ENCODE peak calls at places on chromosomes 3 and 15, in six cellular contexts. W, N, I, P, J and Q are unnamed samples. For H3K27me3, the result is how much of the 10 kb centered on the place peaks cover.

GRCh38 chr3:152073267-152073666 is 195.5 kb upstream of the MBNL1 start:
- DNase-seq in N (no peak), I (no peak), W (no peak), J (no peak), P (no peak), Q (no peak)

GRCh38 chr15:69980311-69981059 is 117.2 kb downstream of the TLE3 start:
- DNase-seq in J (no peak), I (no peak), W (no peak), P (no peak), N (no peak), Q (peak)

GRCh38 chr15:63250312-63250965 is 27.0 kb upstream of the APH1B start:
- DNase-seq in N (no peak), P (no peak), W (no peak), J (no peak), I (no peak), Q (no peak)

GRCh38 chr15:98939311-98940080 is 68.1 kb downstream of the PGPEP1L start:
- DNase-seq in P (no peak), I (no peak), N (no peak), W (no peak), J (no peak), Q (no peak)

GRCh38 chr3:184717608-184717995 is 5.7 kb upstream of the MAGEF1 start:
- DNase-seq in W (no peak), P (no peak), N (no peak), I (peak), J (no peak), Q (no peak)

GRCh38 chr3:29441020-29441324 is 160.1 kb downstream of the RBMS3 start:
- DNase-seq in P (no peak), W (no peak), J (no peak), N (no peak), I (no peak), Q (no peak)

GRCh38 chr15:33132722-33133345 is 61.7 kb downstream of the FMN1 start:
- DNase-seq in W (no peak), J (no peak), N (peak), I (no peak), P (peak), Q (no peak)

GRCh38 chr15:85620321-85621044 is 174.2 kb downstream of the KLHL25 start:
- DNase-seq in J (no peak), P (no peak), N (no peak), I (no peak), W (peak), Q (no peak)

GRCh38 chr3:78988324-78988723 is 779.5 kb downstream of the ROBO1 start:
- DNase-seq in P (no peak), W (no peak), J (no peak), N (no peak), I (no peak), Q (no peak)

GRCh38 chr3:97958396-97958795 is 13.8 kb downstream of the RIOX2 start:
- DNase-seq in W (no peak), P (no peak), J (no peak), I (no peak), N (no peak), Q (no peak)

GRCh38 chr3:110383356-110383755 is 688.3 kb upstream of the NECTIN3 start:
- DNase-seq in N (no peak), J (no peak), I (no peak), P (no peak), W (no peak), Q (no peak)

GRCh38 chr3:12194209-12194608 is 35.5 kb upstream of the TIMP4 start:
- DNase-seq in I (no peak), W (no peak), P (no peak), N (no peak), J (no peak), Q (peak)

GRCh38 chr3:9793161-9793781 is 389 bp downstream of the ARPC4 start:
- DNase-seq in W (peak), N (no peak), I (no peak), P (no peak), J (no peak), Q (no peak)

GRCh38 chr3:39990532-39990931 is 181.1 kb downstream of the MYRIP start:
- DNase-seq in I (no peak), W (no peak), N (peak), J (no peak), P (peak), Q (no peak)

GRCh38 chr3:58988041-58988440 is 61.8 kb downstream of the CFAP20DC start:
- DNase-seq in W (no peak), P (no peak), I (no peak), N (no peak), J (no peak), Q (no peak)

GRCh38 chr3:143084856-143085731 is 34.5 kb upstream of the CHST2 start:
- DNase-seq in P (no peak), I (no peak), W (no peak), N (no peak), J (no peak), Q (peak)

GRCh38 chr3:112811150-112811884 is 35.3 kb downstream of the CD200R1L start:
- DNase-seq in W (peak), N (no peak), I (no peak), J (peak), P (no peak), Q (no peak)

GRCh38 chr15:90708516-90708915 is 8.6 kb upstream of the BLM start:
- DNase-seq in I (no peak), J (no peak), P (no peak), W (no peak), N (peak), Q (no peak)

GRCh38 chr15:90703455-90703854 is 13.7 kb upstream of the BLM start:
- DNase-seq in J (no peak), W (no peak), P (no peak), I (no peak), N (no peak), Q (no peak)

GRCh38 chr15:90709278-90709677 is 7.9 kb upstream of the BLM start:
- DNase-seq in P (no peak), J (no peak), N (no peak), I (no peak), W (no peak), Q (no peak)

GRCh38 chr15:90705212-90705611 is 11.9 kb upstream of the BLM start:
- DNase-seq in W (no peak), J (no peak), N (no peak), I (no peak), P (no peak), Q (no peak)

DNA sequence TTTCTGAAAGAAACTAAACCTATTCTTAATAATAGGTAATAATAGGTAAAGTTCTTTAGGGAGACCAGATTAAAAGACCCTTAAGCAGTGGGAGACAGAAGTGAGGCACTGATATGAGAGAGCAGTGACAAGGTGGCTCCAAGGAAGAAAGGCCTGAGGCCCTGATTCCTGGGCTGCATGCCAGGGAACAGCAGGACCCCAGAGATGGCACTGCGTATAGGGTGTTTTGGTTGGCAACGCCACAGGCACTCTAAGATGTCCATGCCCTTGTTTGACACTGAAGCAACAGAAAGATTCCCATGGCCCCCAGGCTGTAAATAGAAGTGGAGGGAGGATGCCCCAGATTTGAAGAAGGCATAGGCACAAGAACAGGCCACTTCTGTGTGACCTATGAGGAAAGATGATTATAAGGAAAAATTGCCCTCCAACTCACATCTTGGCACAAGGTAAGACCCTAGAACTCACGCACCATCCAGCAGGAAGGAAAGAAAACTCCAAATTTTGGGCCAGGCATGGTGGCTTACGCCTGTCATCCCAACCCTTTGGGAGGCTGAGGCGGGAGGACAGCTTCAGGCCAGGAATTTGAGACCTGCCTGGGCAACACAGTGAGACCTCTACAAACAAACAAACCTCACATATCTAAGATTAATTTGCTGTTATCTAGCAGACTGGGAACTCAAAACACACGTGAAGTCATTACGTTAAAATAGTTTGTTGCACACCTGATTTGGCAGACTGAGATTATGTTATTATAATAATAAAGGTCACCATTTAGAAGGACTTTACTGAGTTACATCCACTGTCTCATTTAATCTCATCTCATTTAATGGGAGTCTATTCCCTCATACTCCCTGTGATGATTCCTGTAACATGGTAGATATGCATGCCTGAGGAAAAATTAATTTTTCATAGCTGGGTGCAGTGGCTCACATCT is 10.5 kb upstream of the BLM start:
- DNase-seq in P (no peak), W (no peak), J (no peak), N (no peak), I (no peak), Q (no peak)
- H3K4me3 ChIP-seq in P (no peak), W (no peak), J (no peak), N (no peak), I (no peak), Q (no peak)

GRCh38 chr15:88141490-88141889 is 115.0 kb downstream of the NTRK3 start:
- DNase-seq in P (no peak), J (no peak), W (no peak), N (no peak), I (no peak), Q (no peak)
- TF ChIP-seq CTCF in P (no peak), J (no peak), W (no peak), N (no peak), I (no peak), Q (no peak)

DNA sequence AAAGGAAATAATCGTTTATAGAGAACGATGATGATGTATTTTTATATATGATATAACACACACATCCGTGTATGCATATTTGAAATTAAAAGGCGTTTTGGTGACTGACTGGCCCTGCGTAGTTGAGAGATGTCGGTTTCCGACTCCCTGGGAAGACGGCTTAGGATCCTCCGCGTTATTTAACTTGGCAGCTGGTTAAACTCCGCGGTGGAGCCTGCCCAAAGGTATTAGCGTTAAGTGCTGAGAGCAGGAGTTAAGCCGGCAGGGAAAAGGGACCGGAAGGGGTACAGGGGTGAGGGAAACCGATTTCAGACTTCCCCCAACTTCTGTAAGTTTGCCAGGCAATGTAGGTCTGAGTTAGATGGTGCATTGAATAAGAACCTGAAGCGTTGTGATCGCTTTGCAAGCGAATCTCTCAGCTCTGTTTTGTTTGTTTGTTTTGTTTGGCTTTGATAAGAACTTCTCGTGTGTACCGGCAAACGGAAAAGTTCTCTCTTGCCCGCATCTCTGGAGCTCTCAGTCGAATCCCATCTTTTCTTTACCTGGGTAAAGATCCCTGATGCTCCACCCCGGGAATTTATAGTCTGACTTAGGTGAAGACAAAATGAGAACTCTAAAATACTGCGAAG is 6.0 kb upstream of the FEZF2 start:
- DNase-seq in N (peak), I (no peak), W (no peak), J (no peak), P (no peak), Q (no peak)
- H3K27me3 ChIP-seq in N (under half), I (under half), W (half or more), J (under half), P (under half), Q (under half)

DNA sequence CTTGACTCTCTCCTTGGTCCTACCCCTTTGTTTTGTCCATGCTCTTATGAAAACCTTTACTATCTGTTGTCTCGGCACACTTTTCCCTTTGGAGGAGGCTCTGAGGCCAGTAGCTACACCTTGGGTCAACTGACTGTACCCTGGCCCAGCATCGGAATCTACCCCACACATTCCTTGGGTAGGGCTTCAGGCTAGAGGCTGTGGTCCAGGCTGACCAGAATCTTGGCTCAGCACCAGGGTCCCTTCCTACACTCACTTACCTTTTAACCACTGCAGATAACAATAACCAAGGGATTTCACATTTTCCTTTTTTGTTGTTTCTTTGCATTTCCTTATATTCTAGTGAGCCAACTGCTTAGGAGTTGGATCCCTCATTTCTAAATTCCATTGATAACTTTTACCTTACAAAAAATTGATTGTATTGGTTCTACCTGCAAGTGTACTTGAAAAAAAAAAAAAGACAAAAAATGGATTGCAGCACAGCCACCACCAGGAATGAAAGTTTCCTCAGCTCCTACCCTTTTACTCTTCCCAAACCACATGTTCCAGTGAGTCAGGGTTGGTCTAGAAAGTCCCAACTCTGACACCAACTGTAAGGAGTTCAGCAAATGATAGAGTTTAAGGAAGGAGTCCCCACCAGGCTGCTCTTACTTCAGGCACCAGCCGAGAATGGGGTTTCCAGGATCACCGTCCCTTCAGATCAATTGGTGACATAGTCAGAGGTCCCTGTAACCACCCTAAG is 95.6 kb downstream of the FBLN2 start:
- DNase-seq in J (no peak), N (no peak), I (no peak), P (no peak), W (no peak), Q (no peak)
- H3K4me3 ChIP-seq in J (no peak), N (no peak), I (no peak), P (no peak), W (no peak), Q (no peak)

GRCh38 chr3:127749787-127750225 is 72.5 kb downstream of the MGLL start:
- DNase-seq in P (no peak), N (no peak), J (no peak), W (no peak), I (no peak), Q (peak)
- TF ChIP-seq CTCF in P (no peak), N (peak), J (no peak), W (no peak), I (no peak), Q (peak)

GRCh38 chr15:80512729-80513670 is 108.8 kb downstream of the ARNT2 start:
- DNase-seq in W (no peak), I (peak), P (peak), J (no peak), N (peak), Q (no peak)
- H3K27me3 ChIP-seq in W (under half), I (under half), P (under half), J (under half), N (under half), Q (under half)

DNA sequence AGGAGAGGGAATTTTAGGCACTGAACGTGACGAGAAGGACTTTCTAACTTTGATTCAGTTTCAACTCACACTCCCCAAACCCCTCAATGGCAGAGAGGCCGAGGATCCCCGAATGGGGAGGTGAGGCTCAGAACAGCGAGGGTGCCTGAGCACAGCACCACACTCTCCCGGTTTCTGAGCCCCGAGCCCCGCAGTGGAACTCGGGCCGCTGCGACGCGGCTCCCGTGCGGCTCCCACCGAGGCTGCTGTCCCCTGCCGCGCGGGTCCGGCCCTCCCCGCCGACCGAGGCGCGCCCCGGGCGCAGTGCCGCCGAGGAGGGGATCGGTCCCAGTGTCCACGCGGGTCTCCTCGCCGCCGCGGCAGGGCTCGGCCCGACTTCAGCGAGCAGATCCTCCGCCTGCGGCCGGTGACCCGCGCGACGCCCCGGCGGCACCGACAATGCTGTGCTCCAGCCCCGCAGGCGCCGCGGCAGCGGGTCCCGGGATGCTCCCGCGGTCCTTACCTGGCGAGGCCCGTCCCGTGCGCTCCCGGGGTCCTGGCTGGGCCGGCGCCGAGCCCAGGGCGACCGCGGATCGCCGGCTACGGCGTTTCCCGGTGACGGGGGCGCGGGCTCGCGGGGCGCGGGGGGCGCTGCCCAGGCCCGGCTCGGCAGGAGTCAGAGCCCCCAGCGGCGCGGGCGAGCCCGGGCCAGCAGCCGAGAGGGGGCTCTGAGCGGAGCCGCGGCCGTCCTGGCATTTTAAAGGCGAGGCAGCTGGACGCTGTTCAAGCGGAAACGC is at the start of gene CTXND1:
- DNase-seq in I (no peak), P (peak), J (peak), W (no peak), N (no peak), Q (no peak)
- H3K4me3 ChIP-seq in I (no peak), P (no peak), J (peak), W (no peak), N (peak), Q (no peak)

GRCh38 chr3:174859109-174859735 is at the start of gene NAALADL2:
- DNase-seq in P (no peak), W (no peak), J (no peak), N (no peak), I (no peak), Q (no peak)

GRCh38 chr3:174859756-174860155 is 622 bp downstream of the NAALADL2 start:
- DNase-seq in W (no peak), P (no peak), N (no peak), I (no peak), J (no peak), Q (no peak)

GRCh38 chr3:174863488-174863887 is 4.4 kb downstream of the NAALADL2 start:
- DNase-seq in P (no peak), I (no peak), N (no peak), J (no peak), W (no peak), Q (no peak)

GRCh38 chr3:174862666-174863065 is 3.5 kb downstream of the NAALADL2 start:
- DNase-seq in P (no peak), W (no peak), N (no peak), I (no peak), J (no peak), Q (no peak)

DNA sequence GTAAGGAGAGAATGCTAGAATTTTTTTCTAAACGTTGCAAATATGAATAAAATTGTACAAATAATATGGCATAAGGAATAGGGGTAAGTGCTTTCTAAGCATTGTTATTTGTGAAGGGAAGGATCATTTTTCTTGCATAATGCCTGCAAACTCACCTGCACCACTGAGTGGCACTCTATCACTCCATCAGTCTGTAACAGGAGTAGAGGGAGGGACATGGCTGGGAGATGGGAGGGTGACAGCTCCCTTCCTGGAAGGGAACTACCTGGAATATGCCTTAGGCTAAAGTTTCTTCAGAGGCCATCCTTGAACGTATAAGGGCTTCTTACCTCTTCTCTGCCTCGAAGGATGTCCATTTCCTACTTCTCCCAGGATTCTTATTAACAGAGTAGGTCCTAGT is 3.0 kb downstream of the NAALADL2 start:
- DNase-seq in J (no peak), W (no peak), I (no peak), N (peak), P (no peak), Q (no peak)
- TF ChIP-seq CTCF in J (no peak), W (no peak), I (no peak), N (peak), P (peak), Q (no peak)